ENCODE peak calls at places on chromosomes 12 and 14, in nine cellular contexts. One of them, this sample, is unnamed.
A peak's percentile ranks its signal among the peaks of the same experiment; 100 is the strongest.

GRCh38 chr12:49671051-49671765 is 36.0 kb downstream of the FMNL3 start:
- DNase-seq in right lobe of liver: no peak
- DNase-seq in natural killer cell: peak; percentile 48
- DNase-seq in HFFc6: no peak
- DNase-seq in nephron progenitor cell: no peak
- DNase-seq in EH: no peak
- DNase-seq in stimulated activated CD8-positive, alpha-beta memory T cell treated with anti-CD3 and anti-CD28 coated beads, Interleukin-12 subunit alpha, Interleukin-12 subunit beta, amount 100 ng/mL, for 4 hours: peak; percentile 46
- DNase-seq in GM19239: no peak
- DNase-seq in cardiac septum: peak; percentile 80
- DNase-seq in this sample: peak; percentile 52

GRCh38 chr14:76844223-76844622 is 18.0 kb downstream of the LRRC74A start:
- DNase-seq in right lobe of liver: peak; percentile 58
- DNase-seq in natural killer cell: no peak
- DNase-seq in HFFc6: no peak
- DNase-seq in nephron progenitor cell: no peak
- DNase-seq in EH: peak; percentile 32
- DNase-seq in stimulated activated CD8-positive, alpha-beta memory T cell treated with anti-CD3 and anti-CD28 coated beads, Interleukin-12 subunit alpha, Interleukin-12 subunit beta, amount 100 ng/mL, for 4 hours: peak; percentile 19
- DNase-seq in GM19239: no peak
- DNase-seq in cardiac septum: peak; percentile 88
- DNase-seq in this sample: no peak

GRCh38 chr14:77615231-77616132 is 955 bp downstream of the SPTLC2 start:
- DNase-seq in right lobe of liver: no peak
- DNase-seq in natural killer cell: peak; percentile 20
- DNase-seq in HFFc6: peak; percentile 26
- DNase-seq in nephron progenitor cell: no peak
- DNase-seq in EH: peak; percentile 57
- DNase-seq in stimulated activated CD8-positive, alpha-beta memory T cell treated with anti-CD3 and anti-CD28 coated beads, Interleukin-12 subunit alpha, Interleukin-12 subunit beta, amount 100 ng/mL, for 4 hours: no peak
- DNase-seq in GM19239: no peak
- DNase-seq in cardiac septum: peak; percentile 61
- DNase-seq in this sample: no peak

GRCh38 chr14:98470663-98471062 is 801.3 kb downstream of the BCL11B start:
- DNase-seq in right lobe of liver: no peak
- DNase-seq in natural killer cell: no peak
- DNase-seq in HFFc6: no peak
- DNase-seq in nephron progenitor cell: no peak
- DNase-seq in EH: no peak
- DNase-seq in stimulated activated CD8-positive, alpha-beta memory T cell treated with anti-CD3 and anti-CD28 coated beads, Interleukin-12 subunit alpha, Interleukin-12 subunit beta, amount 100 ng/mL, for 4 hours: no peak
- DNase-seq in GM19239: no peak
- DNase-seq in cardiac septum: no peak
- DNase-seq in this sample: no peak

GRCh38 chr14:53646925-53647324 is 309.7 kb downstream of the BMP4 start:
- DNase-seq in right lobe of liver: no peak
- DNase-seq in natural killer cell: no peak
- DNase-seq in HFFc6: no peak
- DNase-seq in nephron progenitor cell: no peak
- DNase-seq in EH: no peak
- DNase-seq in stimulated activated CD8-positive, alpha-beta memory T cell treated with anti-CD3 and anti-CD28 coated beads, Interleukin-12 subunit alpha, Interleukin-12 subunit beta, amount 100 ng/mL, for 4 hours: no peak
- DNase-seq in GM19239: no peak
- DNase-seq in cardiac septum: no peak
- DNase-seq in this sample: no peak

GRCh38 chr14:29140059-29140458 is 373.5 kb downstream of the FOXG1 start:
- DNase-seq in right lobe of liver: no peak
- DNase-seq in natural killer cell: no peak
- DNase-seq in HFFc6: no peak
- DNase-seq in nephron progenitor cell: no peak
- DNase-seq in EH: no peak
- DNase-seq in stimulated activated CD8-positive, alpha-beta memory T cell treated with anti-CD3 and anti-CD28 coated beads, Interleukin-12 subunit alpha, Interleukin-12 subunit beta, amount 100 ng/mL, for 4 hours: no peak
- DNase-seq in GM19239: no peak
- DNase-seq in cardiac septum: no peak
- DNase-seq in this sample: no peak

GRCh38 chr12:22687677-22688076 is 62.7 kb downstream of the ETNK1 start:
- DNase-seq in right lobe of liver: no peak
- DNase-seq in natural killer cell: no peak
- DNase-seq in HFFc6: peak; percentile 71
- DNase-seq in nephron progenitor cell: no peak
- DNase-seq in EH: peak; percentile 86
- DNase-seq in stimulated activated CD8-positive, alpha-beta memory T cell treated with anti-CD3 and anti-CD28 coated beads, Interleukin-12 subunit alpha, Interleukin-12 subunit beta, amount 100 ng/mL, for 4 hours: no peak
- DNase-seq in GM19239: no peak
- DNase-seq in cardiac septum: no peak
- DNase-seq in this sample: no peak

GRCh38 chr12:26177303-26177702 is 18.1 kb upstream of the SSPN start:
- DNase-seq in right lobe of liver: no peak
- DNase-seq in natural killer cell: no peak
- DNase-seq in HFFc6: no peak
- DNase-seq in nephron progenitor cell: no peak
- DNase-seq in EH: no peak
- DNase-seq in stimulated activated CD8-positive, alpha-beta memory T cell treated with anti-CD3 and anti-CD28 coated beads, Interleukin-12 subunit alpha, Interleukin-12 subunit beta, amount 100 ng/mL, for 4 hours: no peak
- DNase-seq in GM19239: no peak
- DNase-seq in cardiac septum: no peak
- DNase-seq in this sample: no peak

GRCh38 chr14:61416587-61416986 is 95.2 kb downstream of the PRKCH start:
- DNase-seq in right lobe of liver: no peak
- DNase-seq in natural killer cell: no peak
- DNase-seq in HFFc6: no peak
- DNase-seq in nephron progenitor cell: no peak
- DNase-seq in EH: no peak
- DNase-seq in stimulated activated CD8-positive, alpha-beta memory T cell treated with anti-CD3 and anti-CD28 coated beads, Interleukin-12 subunit alpha, Interleukin-12 subunit beta, amount 100 ng/mL, for 4 hours: no peak
- DNase-seq in GM19239: no peak
- DNase-seq in cardiac septum: no peak
- DNase-seq in this sample: no peak

GRCh38 chr14:65637780-65638179 is 225.2 kb downstream of the FUT8 start:
- DNase-seq in right lobe of liver: no peak
- DNase-seq in natural killer cell: peak; percentile 17
- DNase-seq in HFFc6: no peak
- DNase-seq in nephron progenitor cell: no peak
- DNase-seq in EH: no peak
- DNase-seq in stimulated activated CD8-positive, alpha-beta memory T cell treated with anti-CD3 and anti-CD28 coated beads, Interleukin-12 subunit alpha, Interleukin-12 subunit beta, amount 100 ng/mL, for 4 hours: peak; percentile 30
- DNase-seq in GM19239: peak; percentile 46
- DNase-seq in cardiac septum: no peak
- DNase-seq in this sample: no peak

GRCh38 chr12:108502922-108503321 is 12.2 kb upstream of the FICD start:
- DNase-seq in right lobe of liver: no peak
- DNase-seq in natural killer cell: no peak
- DNase-seq in HFFc6: no peak
- DNase-seq in nephron progenitor cell: no peak
- DNase-seq in EH: no peak
- DNase-seq in stimulated activated CD8-positive, alpha-beta memory T cell treated with anti-CD3 and anti-CD28 coated beads, Interleukin-12 subunit alpha, Interleukin-12 subunit beta, amount 100 ng/mL, for 4 hours: no peak
- DNase-seq in GM19239: no peak
- DNase-seq in cardiac septum: no peak
- DNase-seq in this sample: no peak

GRCh38 chr12:32558941-32559340 is 120.2 kb upstream of the DNM1L start:
- DNase-seq in right lobe of liver: no peak
- DNase-seq in natural killer cell: no peak
- DNase-seq in HFFc6: peak; percentile 63
- DNase-seq in nephron progenitor cell: no peak
- DNase-seq in EH: peak; percentile 82
- DNase-seq in stimulated activated CD8-positive, alpha-beta memory T cell treated with anti-CD3 and anti-CD28 coated beads, Interleukin-12 subunit alpha, Interleukin-12 subunit beta, amount 100 ng/mL, for 4 hours: no peak
- DNase-seq in GM19239: peak; percentile 56
- DNase-seq in cardiac septum: no peak
- DNase-seq in this sample: no peak

GRCh38 chr12:10928746-10929286 is at the start of gene PRH2:
- DNase-seq in right lobe of liver: no peak
- DNase-seq in natural killer cell: no peak
- DNase-seq in HFFc6: no peak
- DNase-seq in nephron progenitor cell: no peak
- DNase-seq in EH: no peak
- DNase-seq in stimulated activated CD8-positive, alpha-beta memory T cell treated with anti-CD3 and anti-CD28 coated beads, Interleukin-12 subunit alpha, Interleukin-12 subunit beta, amount 100 ng/mL, for 4 hours: no peak
- DNase-seq in GM19239: no peak
- DNase-seq in cardiac septum: no peak
- DNase-seq in this sample: no peak

GRCh38 chr14:75504411-75504810 is 17.9 kb upstream of the BATF start:
- DNase-seq in right lobe of liver: no peak
- DNase-seq in natural killer cell: no peak
- DNase-seq in HFFc6: no peak
- DNase-seq in nephron progenitor cell: no peak
- DNase-seq in EH: no peak
- DNase-seq in stimulated activated CD8-positive, alpha-beta memory T cell treated with anti-CD3 and anti-CD28 coated beads, Interleukin-12 subunit alpha, Interleukin-12 subunit beta, amount 100 ng/mL, for 4 hours: no peak
- DNase-seq in GM19239: no peak
- DNase-seq in cardiac septum: no peak
- DNase-seq in this sample: no peak

GRCh38 chr12:111436266-111436665 is 30.5 kb downstream of the SH2B3 start:
- DNase-seq in right lobe of liver: no peak
- DNase-seq in natural killer cell: no peak
- DNase-seq in HFFc6: no peak
- DNase-seq in nephron progenitor cell: no peak
- DNase-seq in EH: no peak
- DNase-seq in stimulated activated CD8-positive, alpha-beta memory T cell treated with anti-CD3 and anti-CD28 coated beads, Interleukin-12 subunit alpha, Interleukin-12 subunit beta, amount 100 ng/mL, for 4 hours: no peak
- DNase-seq in GM19239: no peak
- DNase-seq in cardiac septum: no peak
- DNase-seq in this sample: no peak

GRCh38 chr12:98743362-98743953 is 98.4 kb downstream of the APAF1 start:
- DNase-seq in right lobe of liver: no peak
- DNase-seq in natural killer cell: no peak
- DNase-seq in HFFc6: no peak
- DNase-seq in nephron progenitor cell: peak; percentile 56
- DNase-seq in EH: no peak
- DNase-seq in stimulated activated CD8-positive, alpha-beta memory T cell treated with anti-CD3 and anti-CD28 coated beads, Interleukin-12 subunit alpha, Interleukin-12 subunit beta, amount 100 ng/mL, for 4 hours: no peak
- DNase-seq in GM19239: no peak
- DNase-seq in cardiac septum: no peak
- DNase-seq in this sample: no peak

GRCh38 chr14:81938341-81938740 is 404.7 kb upstream of the SEL1L start:
- DNase-seq in right lobe of liver: no peak
- DNase-seq in natural killer cell: no peak
- DNase-seq in HFFc6: no peak
- DNase-seq in nephron progenitor cell: no peak
- DNase-seq in EH: no peak
- DNase-seq in stimulated activated CD8-positive, alpha-beta memory T cell treated with anti-CD3 and anti-CD28 coated beads, Interleukin-12 subunit alpha, Interleukin-12 subunit beta, amount 100 ng/mL, for 4 hours: no peak
- DNase-seq in GM19239: no peak
- DNase-seq in cardiac septum: no peak
- DNase-seq in this sample: no peak

GRCh38 chr12:16515666-16516065 is 90.3 kb downstream of the LMO3 start:
- DNase-seq in right lobe of liver: no peak
- DNase-seq in natural killer cell: no peak
- DNase-seq in HFFc6: peak; percentile 55
- DNase-seq in nephron progenitor cell: no peak
- DNase-seq in EH: no peak
- DNase-seq in stimulated activated CD8-positive, alpha-beta memory T cell treated with anti-CD3 and anti-CD28 coated beads, Interleukin-12 subunit alpha, Interleukin-12 subunit beta, amount 100 ng/mL, for 4 hours: no peak
- DNase-seq in GM19239: no peak
- DNase-seq in cardiac septum: no peak
- DNase-seq in this sample: no peak

This sample was measured in upper lobe of left lung.